ENCODE peak calls at places on chromosomes 3 and 15, in nine cellular contexts. One of them, this sample, is unnamed.
A peak's percentile ranks its signal among the peaks of the same experiment; 100 is the strongest.

GRCh38 chr15:65083262-65083701 is 6.7 kb downstream of the KBTBD13 start:
- DNase-seq in HS-5: no peak
- DNase-seq in T-helper 2 cell: no peak
- DNase-seq in EL: no peak
- DNase-seq in ELR: peak; percentile 28
- DNase-seq in prostate gland: no peak
- DNase-seq in AG20443: no peak
- DNase-seq in activated naive CD8-positive, alpha-beta T cell treated with anti-CD3 and anti-CD28 coated beads, Interleukin-2, amount 50 U/mL, for 24 hours: no peak
- DNase-seq in activated CD8-positive, alpha-beta memory T cell treated with anti-CD3 and anti-CD28 coated beads for 24 hours: no peak
- DNase-seq in this sample: peak; percentile 69

GRCh38 chr3:23800731-23801130 is 5.0 kb upstream of the UBE2E1 start:
- DNase-seq in HS-5: no peak
- DNase-seq in T-helper 2 cell: no peak
- DNase-seq in EL: peak; percentile 3
- DNase-seq in ELR: peak; percentile 29
- DNase-seq in prostate gland: no peak
- DNase-seq in AG20443: no peak
- DNase-seq in activated naive CD8-positive, alpha-beta T cell treated with anti-CD3 and anti-CD28 coated beads, Interleukin-2, amount 50 U/mL, for 24 hours: no peak
- DNase-seq in activated CD8-positive, alpha-beta memory T cell treated with anti-CD3 and anti-CD28 coated beads for 24 hours: no peak
- DNase-seq in this sample: peak; percentile 44

GRCh38 chr15:99414755-99415731 is 150.7 kb upstream of the MEF2A start:
- DNase-seq in HS-5: no peak
- DNase-seq in T-helper 2 cell: no peak
- DNase-seq in EL: peak; percentile 15
- DNase-seq in ELR: peak; percentile 25
- DNase-seq in prostate gland: no peak
- DNase-seq in AG20443: no peak
- DNase-seq in activated naive CD8-positive, alpha-beta T cell treated with anti-CD3 and anti-CD28 coated beads, Interleukin-2, amount 50 U/mL, for 24 hours: no peak
- DNase-seq in activated CD8-positive, alpha-beta memory T cell treated with anti-CD3 and anti-CD28 coated beads for 24 hours: no peak
- DNase-seq in this sample: no peak

GRCh38 chr3:54681706-54682105 is 246.2 kb downstream of the LRTM1 start:
- DNase-seq in HS-5: no peak
- DNase-seq in T-helper 2 cell: no peak
- DNase-seq in EL: no peak
- DNase-seq in ELR: no peak
- DNase-seq in prostate gland: no peak
- DNase-seq in AG20443: no peak
- DNase-seq in activated naive CD8-positive, alpha-beta T cell treated with anti-CD3 and anti-CD28 coated beads, Interleukin-2, amount 50 U/mL, for 24 hours: no peak
- DNase-seq in activated CD8-positive, alpha-beta memory T cell treated with anti-CD3 and anti-CD28 coated beads for 24 hours: no peak
- DNase-seq in this sample: no peak

GRCh38 chr3:12871404-12871983 is 30.1 kb upstream of the RPL32 start:
- DNase-seq in HS-5: no peak
- DNase-seq in T-helper 2 cell: no peak
- DNase-seq in EL: no peak
- DNase-seq in ELR: no peak
- DNase-seq in prostate gland: no peak
- DNase-seq in AG20443: no peak
- DNase-seq in activated naive CD8-positive, alpha-beta T cell treated with anti-CD3 and anti-CD28 coated beads, Interleukin-2, amount 50 U/mL, for 24 hours: no peak
- DNase-seq in activated CD8-positive, alpha-beta memory T cell treated with anti-CD3 and anti-CD28 coated beads for 24 hours: no peak
- DNase-seq in this sample: no peak

GRCh38 chr3:22606938-22607337 is 596.2 kb upstream of the UBE2E2 start:
- DNase-seq in HS-5: peak; percentile 30
- DNase-seq in T-helper 2 cell: no peak
- DNase-seq in EL: no peak
- DNase-seq in ELR: no peak
- DNase-seq in prostate gland: no peak
- DNase-seq in AG20443: no peak
- DNase-seq in activated naive CD8-positive, alpha-beta T cell treated with anti-CD3 and anti-CD28 coated beads, Interleukin-2, amount 50 U/mL, for 24 hours: no peak
- DNase-seq in activated CD8-positive, alpha-beta memory T cell treated with anti-CD3 and anti-CD28 coated beads for 24 hours: no peak
- DNase-seq in this sample: no peak

GRCh38 chr15:40340038-40340739 is 550 bp downstream of the CCDC9B start:
- DNase-seq in HS-5: no peak
- DNase-seq in T-helper 2 cell: no peak
- DNase-seq in EL: peak; percentile 66
- DNase-seq in ELR: peak; percentile 65
- DNase-seq in prostate gland: peak; percentile 69
- DNase-seq in AG20443: peak; percentile 75
- DNase-seq in activated naive CD8-positive, alpha-beta T cell treated with anti-CD3 and anti-CD28 coated beads, Interleukin-2, amount 50 U/mL, for 24 hours: no peak
- DNase-seq in activated CD8-positive, alpha-beta memory T cell treated with anti-CD3 and anti-CD28 coated beads for 24 hours: no peak
- DNase-seq in this sample: peak; percentile 74

GRCh38 chr3:192042116-192042515 is 581.2 kb downstream of the PYDC2 start:
- DNase-seq in HS-5: no peak
- DNase-seq in T-helper 2 cell: no peak
- DNase-seq in EL: no peak
- DNase-seq in ELR: no peak
- DNase-seq in prostate gland: no peak
- DNase-seq in AG20443: no peak
- DNase-seq in activated naive CD8-positive, alpha-beta T cell treated with anti-CD3 and anti-CD28 coated beads, Interleukin-2, amount 50 U/mL, for 24 hours: no peak
- DNase-seq in activated CD8-positive, alpha-beta memory T cell treated with anti-CD3 and anti-CD28 coated beads for 24 hours: no peak
- DNase-seq in this sample: no peak

GRCh38 chr3:8755564-8756237 is 13.7 kb downstream of the OXTR start:
- DNase-seq in HS-5: no peak
- DNase-seq in T-helper 2 cell: no peak
- DNase-seq in EL: peak; percentile 46
- DNase-seq in ELR: peak; percentile 46
- DNase-seq in prostate gland: no peak
- DNase-seq in AG20443: peak; percentile 50
- DNase-seq in activated naive CD8-positive, alpha-beta T cell treated with anti-CD3 and anti-CD28 coated beads, Interleukin-2, amount 50 U/mL, for 24 hours: no peak
- DNase-seq in activated CD8-positive, alpha-beta memory T cell treated with anti-CD3 and anti-CD28 coated beads for 24 hours: no peak
- DNase-seq in this sample: no peak

GRCh38 chr3:66472313-66473134 is 28.3 kb downstream of the LRIG1 start:
- DNase-seq in HS-5: peak; percentile 73
- DNase-seq in T-helper 2 cell: no peak
- DNase-seq in EL: peak; percentile 72
- DNase-seq in ELR: peak; percentile 88
- DNase-seq in prostate gland: peak; percentile 38
- DNase-seq in AG20443: peak; percentile 41
- DNase-seq in activated naive CD8-positive, alpha-beta T cell treated with anti-CD3 and anti-CD28 coated beads, Interleukin-2, amount 50 U/mL, for 24 hours: no peak
- DNase-seq in activated CD8-positive, alpha-beta memory T cell treated with anti-CD3 and anti-CD28 coated beads for 24 hours: peak; percentile 76
- DNase-seq in this sample: no peak

GRCh38 chr3:140088058-140088457 is 153.1 kb downstream of the CLSTN2 start:
- DNase-seq in HS-5: no peak
- DNase-seq in T-helper 2 cell: no peak
- DNase-seq in EL: no peak
- DNase-seq in ELR: no peak
- DNase-seq in prostate gland: no peak
- DNase-seq in AG20443: no peak
- DNase-seq in activated naive CD8-positive, alpha-beta T cell treated with anti-CD3 and anti-CD28 coated beads, Interleukin-2, amount 50 U/mL, for 24 hours: no peak
- DNase-seq in activated CD8-positive, alpha-beta memory T cell treated with anti-CD3 and anti-CD28 coated beads for 24 hours: no peak
- DNase-seq in this sample: no peak

GRCh38 chr15:29736012-29736744 is 86.1 kb downstream of the TJP1 start:
- DNase-seq in HS-5: no peak
- DNase-seq in T-helper 2 cell: no peak
- DNase-seq in EL: no peak
- DNase-seq in ELR: no peak
- DNase-seq in prostate gland: no peak
- DNase-seq in AG20443: no peak
- DNase-seq in activated naive CD8-positive, alpha-beta T cell treated with anti-CD3 and anti-CD28 coated beads, Interleukin-2, amount 50 U/mL, for 24 hours: no peak
- DNase-seq in activated CD8-positive, alpha-beta memory T cell treated with anti-CD3 and anti-CD28 coated beads for 24 hours: no peak
- DNase-seq in this sample: no peak

GRCh38 chr3:186053954-186054353 is 54.9 kb downstream of the ETV5 start:
- DNase-seq in HS-5: no peak
- DNase-seq in T-helper 2 cell: no peak
- DNase-seq in EL: no peak
- DNase-seq in ELR: peak; percentile 19
- DNase-seq in prostate gland: no peak
- DNase-seq in AG20443: no peak
- DNase-seq in activated naive CD8-positive, alpha-beta T cell treated with anti-CD3 and anti-CD28 coated beads, Interleukin-2, amount 50 U/mL, for 24 hours: no peak
- DNase-seq in activated CD8-positive, alpha-beta memory T cell treated with anti-CD3 and anti-CD28 coated beads for 24 hours: no peak
- DNase-seq in this sample: no peak

GRCh38 chr15:55196011-55196410 is 730 bp downstream of the RSL24D1 start:
- DNase-seq in HS-5: no peak
- DNase-seq in T-helper 2 cell: no peak
- DNase-seq in EL: peak; percentile 3
- DNase-seq in ELR: peak; percentile 12
- DNase-seq in prostate gland: no peak
- DNase-seq in AG20443: no peak
- DNase-seq in activated naive CD8-positive, alpha-beta T cell treated with anti-CD3 and anti-CD28 coated beads, Interleukin-2, amount 50 U/mL, for 24 hours: no peak
- DNase-seq in activated CD8-positive, alpha-beta memory T cell treated with anti-CD3 and anti-CD28 coated beads for 24 hours: no peak
- DNase-seq in this sample: no peak

GRCh38 chr15:101017041-101017754 is 98.0 kb downstream of the LRRK1 start:
- DNase-seq in HS-5: no peak
- DNase-seq in T-helper 2 cell: no peak
- DNase-seq in EL: no peak
- DNase-seq in ELR: peak; percentile 28
- DNase-seq in prostate gland: no peak
- DNase-seq in AG20443: no peak
- DNase-seq in activated naive CD8-positive, alpha-beta T cell treated with anti-CD3 and anti-CD28 coated beads, Interleukin-2, amount 50 U/mL, for 24 hours: no peak
- DNase-seq in activated CD8-positive, alpha-beta memory T cell treated with anti-CD3 and anti-CD28 coated beads for 24 hours: peak; percentile 40
- DNase-seq in this sample: no peak

GRCh38 chr3:81823086-81823485 is 61.6 kb upstream of the GBE1 start:
- DNase-seq in HS-5: no peak
- DNase-seq in T-helper 2 cell: no peak
- DNase-seq in EL: no peak
- DNase-seq in ELR: no peak
- DNase-seq in prostate gland: no peak
- DNase-seq in AG20443: no peak
- DNase-seq in activated naive CD8-positive, alpha-beta T cell treated with anti-CD3 and anti-CD28 coated beads, Interleukin-2, amount 50 U/mL, for 24 hours: no peak
- DNase-seq in activated CD8-positive, alpha-beta memory T cell treated with anti-CD3 and anti-CD28 coated beads for 24 hours: no peak
- DNase-seq in this sample: no peak

GRCh38 chr3:119316313-119316670 is 22.1 kb downstream of the ARHGAP31 start:
- DNase-seq in HS-5: no peak
- DNase-seq in T-helper 2 cell: no peak
- DNase-seq in EL: no peak
- DNase-seq in ELR: no peak
- DNase-seq in prostate gland: no peak
- DNase-seq in AG20443: no peak
- DNase-seq in activated naive CD8-positive, alpha-beta T cell treated with anti-CD3 and anti-CD28 coated beads, Interleukin-2, amount 50 U/mL, for 24 hours: no peak
- DNase-seq in activated CD8-positive, alpha-beta memory T cell treated with anti-CD3 and anti-CD28 coated beads for 24 hours: no peak
- DNase-seq in this sample: no peak

GRCh38 chr3:106119691-106120090 is 250.9 kb upstream of the CBLB start:
- DNase-seq in HS-5: no peak
- DNase-seq in T-helper 2 cell: no peak
- DNase-seq in EL: peak; percentile 54
- DNase-seq in ELR: peak; percentile 77
- DNase-seq in prostate gland: no peak
- DNase-seq in AG20443: peak; percentile 29
- DNase-seq in activated naive CD8-positive, alpha-beta T cell treated with anti-CD3 and anti-CD28 coated beads, Interleukin-2, amount 50 U/mL, for 24 hours: no peak
- DNase-seq in activated CD8-positive, alpha-beta memory T cell treated with anti-CD3 and anti-CD28 coated beads for 24 hours: no peak
- DNase-seq in this sample: no peak

GRCh38 chr15:90106522-90107117 is 4.4 kb upstream of the IDH2 start:
- DNase-seq in HS-5: no peak
- DNase-seq in T-helper 2 cell: no peak
- DNase-seq in EL: peak; percentile 65
- DNase-seq in ELR: peak; percentile 64
- DNase-seq in prostate gland: peak; percentile 50
- DNase-seq in AG20443: peak; percentile 83
- DNase-seq in activated naive CD8-positive, alpha-beta T cell treated with anti-CD3 and anti-CD28 coated beads, Interleukin-2, amount 50 U/mL, for 24 hours: no peak
- DNase-seq in activated CD8-positive, alpha-beta memory T cell treated with anti-CD3 and anti-CD28 coated beads for 24 hours: no peak
- DNase-seq in this sample: no peak

This sample was measured in midbrain.